ENCODE peak calls at places on chromosomes 1 and 21, in seven cellular contexts. Y, M, P, T, H, Z and F are unnamed samples.

GRCh38 chr1:167404161-167404888 is 114.0 kb downstream of the CD247 start:
- DNase-seq in Y (no peak), M (no peak), P (no peak), T (no peak), H (no peak), Z (no peak), F (no peak)

GRCh38 chr1:153793973-153794615 is 18.9 kb downstream of the SLC27A3 start:
- DNase-seq in Y (no peak), M (no peak), P (no peak), T (no peak), H (no peak), Z (no peak), F (no peak)

GRCh38 chr1:211764701-211765100 is 65.9 kb downstream of the LPGAT1 start:
- DNase-seq in Y (no peak), M (no peak), P (no peak), T (no peak), H (no peak), Z (no peak), F (no peak)

GRCh38 chr1:205229916-205230700 is 2.4 kb downstream of the TMCC2 start:
- DNase-seq in Y (no peak), M (no peak), P (no peak), T (no peak), H (no peak), Z (no peak), F (no peak)

GRCh38 chr21:38261851-38262250 is 5.1 kb downstream of the KCNJ15 start:
- DNase-seq in Y (no peak), M (no peak), P (no peak), T (no peak), H (no peak), Z (peak), F (no peak)

GRCh38 chr1:200654660-200655059 is 15.0 kb downstream of the DDX59 start:
- DNase-seq in Y (no peak), M (no peak), P (no peak), T (no peak), H (no peak), Z (peak), F (no peak)

GRCh38 chr1:209607102-209607794 is 23.7 kb downstream of the CAMK1G start:
- DNase-seq in Y (no peak), M (no peak), P (peak), T (no peak), H (no peak), Z (peak), F (peak)

GRCh38 chr1:178339834-178340233 is 156.9 kb downstream of the CLEC20A start:
- DNase-seq in Y (no peak), M (no peak), P (no peak), T (no peak), H (no peak), Z (no peak), F (no peak)

GRCh38 chr1:59768752-59769411 is 45.9 kb upstream of the HOOK1 start:
- DNase-seq in Y (no peak), M (no peak), P (no peak), T (no peak), H (no peak), Z (no peak), F (no peak)

GRCh38 chr1:163163861-163164582 is 38.7 kb downstream of the RGS5 start:
- DNase-seq in Y (no peak), M (no peak), P (no peak), T (no peak), H (no peak), Z (peak), F (no peak)

GRCh38 chr1:231663211-231663792 is 36.7 kb downstream of the DISC1 start:
- DNase-seq in Y (no peak), M (no peak), P (no peak), T (no peak), H (no peak), Z (peak), F (no peak)

GRCh38 chr1:14553711-14554110 is 44.8 kb upstream of the KAZN start:
- DNase-seq in Y (no peak), M (no peak), P (no peak), T (no peak), H (no peak), Z (no peak), F (no peak)

GRCh38 chr1:44251989-44252625 is 38.8 kb downstream of the DMAP1 start:
- DNase-seq in Y (no peak), M (no peak), P (no peak), T (no peak), H (no peak), Z (no peak), F (no peak)

GRCh38 chr1:172421974-172422604 is 1.6 kb downstream of the C1orf105 start:
- DNase-seq in Y (no peak), M (no peak), P (no peak), T (no peak), H (no peak), Z (no peak), F (no peak)

GRCh38 chr1:99589186-99589636 is 56.7 kb upstream of the PALMD start:
- DNase-seq in Y (no peak), M (no peak), P (no peak), T (peak), H (no peak), Z (no peak), F (no peak)

GRCh38 chr1:30715216-30715615 is 8.2 kb downstream of the MATN1 start:
- DNase-seq in Y (no peak), M (no peak), P (peak), T (no peak), H (no peak), Z (no peak), F (no peak)

GRCh38 chr1:11376981-11377583 is 101.9 kb upstream of the DISP3 start:
- DNase-seq in Y (no peak), M (no peak), P (no peak), T (no peak), H (no peak), Z (no peak), F (no peak)

GRCh38 chr1:206651958-206652890 is 16.9 kb downstream of the DYRK3 start:
- DNase-seq in Y (no peak), M (no peak), P (no peak), T (no peak), H (no peak), Z (no peak), F (no peak)